ENCODE peak calls at places on chromosomes 16 and 17, in four cellular contexts. U is uterus, H is A549, R is H1. I is an unnamed sample.

GRCh38 chr17:78421534-78422266 is 43.3 kb downstream of the PGS1 start:
- DNase-seq in U (peak; percentile 68), H (peak; percentile 91), R (peak; percentile 65), I (peak; percentile 60)

GRCh38 chr17:21272881-21273839 is 11.4 kb upstream of the MAP2K3 start:
- DNase-seq in U (no peak), H (no peak), R (no peak), I (no peak)

GRCh38 chr17:9239260-9239820 is 218.0 kb downstream of the NTN1 start:
- DNase-seq in U (no peak), H (no peak), R (no peak), I (no peak)

GRCh38 chr16:27154573-27155521 is 48.5 kb upstream of the KDM8 start:
- DNase-seq in U (peak; percentile 32), H (peak; percentile 31), R (peak; percentile 41), I (no peak)

GRCh38 chr17:63774141-63774981 is at the start of gene DDX42:
- DNase-seq in U (peak; percentile 39), H (peak; percentile 77), R (no peak), I (peak; percentile 83)

GRCh38 chr17:80195671-80196529 is 24.2 kb downstream of the SGSH start:
- DNase-seq in U (no peak), H (no peak), R (no peak), I (no peak)

GRCh38 chr17:13575466-13575865 is 26.3 kb downstream of the HS3ST3A1 start:
- DNase-seq in U (no peak), H (no peak), R (no peak), I (no peak)

GRCh38 chr16:80739523-80739922 is 64.9 kb downstream of the CDYL2 start:
- DNase-seq in U (no peak), H (no peak), R (no peak), I (no peak)

GRCh38 chr16:69616082-69616481 is 50.3 kb downstream of the NFAT5 start:
- DNase-seq in U (no peak), H (no peak), R (no peak), I (no peak)

GRCh38 chr17:2405247-2405926 is 4.5 kb upstream of the MNT start:
- DNase-seq in U (no peak), H (peak; percentile 67), R (no peak), I (no peak)

GRCh38 chr16:69294051-69294450 is 17.1 kb upstream of the VPS4A start:
- DNase-seq in U (no peak), H (no peak), R (no peak), I (no peak)

GRCh38 chr17:8079291-8080207 is 8.0 kb downstream of the ALOX12B start:
- DNase-seq in U (peak; percentile 61), H (peak; percentile 90), R (peak; percentile 74), I (peak; percentile 65)

GRCh38 chr17:41307647-41308046 is 1.5 kb downstream of the KRTAP16-1 start:
- DNase-seq in U (no peak), H (no peak), R (no peak), I (no peak)

GRCh38 chr16:30784215-30784614 is 2.8 kb downstream of the ZNF629 start:
- DNase-seq in U (no peak), H (no peak), R (no peak), I (no peak)

GRCh38 chr17:57445051-57445450 is 188.7 kb downstream of the MSI2 start:
- DNase-seq in U (no peak), H (peak; percentile 81), R (no peak), I (peak; percentile 52)

GRCh38 chr17:58516644-58517377 is 2.4 kb upstream of the MTMR4 start:
- DNase-seq in U (no peak), H (no peak), R (no peak), I (no peak)

GRCh38 chr17:20010099-20010863 is 1.1 kb downstream of the SPECC1 start:
- DNase-seq in U (peak; percentile 62), H (peak; percentile 90), R (no peak), I (no peak)

GRCh38 chr16:58258326-58258725 is 36.5 kb downstream of the PRSS54 start:
- DNase-seq in U (no peak), H (no peak), R (no peak), I (no peak)

GRCh38 chr17:20008242-20009051 is 712 bp upstream of the SPECC1 start:
- DNase-seq in U (peak; percentile 27), H (peak; percentile 68), R (no peak), I (no peak)

GRCh38 chr16:55052335-55053070 is 121.8 kb downstream of the IRX5 start:
- DNase-seq in U (no peak), H (no peak), R (no peak), I (no peak)

GRCh38 chr17:17208013-17208412 is 1.9 kb upstream of the PLD6 start:
- DNase-seq in U (no peak), H (no peak), R (no peak), I (no peak)

GRCh38 chr16:27476240-27476639 is 73.5 kb downstream of the GTF3C1 start:
- DNase-seq in U (no peak), H (no peak), R (no peak), I (no peak)

GRCh38 chr17:13024526-13025263 is 6.9 kb upstream of the ELAC2 start:
- DNase-seq in U (peak; percentile 41), H (peak; percentile 75), R (peak; percentile 49), I (no peak)

GRCh38 chr17:14699569-14700190 is 398.8 kb downstream of the HS3ST3B1 start:
- DNase-seq in U (no peak), H (peak; percentile 74), R (no peak), I (no peak)

GRCh38 chr16:72189865-72190371 is 18.0 kb upstream of the PMFBP1 start:
- DNase-seq in U (no peak), H (peak; percentile 6), R (no peak), I (no peak)

GRCh38 chr16:86662195-86662594 is 83.8 kb downstream of the FOXL1 start:
- DNase-seq in U (no peak), H (no peak), R (no peak), I (no peak)

GRCh38 chr16:59121411-59121810 is 387.3 kb upstream of the GOT2 start:
- DNase-seq in U (no peak), H (no peak), R (no peak), I (no peak)

GRCh38 chr16:87621976-87622713 is 19.8 kb downstream of the JPH3 start:
- DNase-seq in U (no peak), H (no peak), R (no peak), I (no peak)

GRCh38 chr17:8075574-8076342 is 11.8 kb downstream of the ALOX12B start:
- DNase-seq in U (no peak), H (no peak), R (no peak), I (no peak)

GRCh38 chr17:79994602-79995001 is 41.1 kb downstream of the TBC1D16 start:
- DNase-seq in U (no peak), H (no peak), R (no peak), I (no peak)

GRCh38 chr17:30905742-30906100 is 317 bp downstream of the TEFM start:
- DNase-seq in U (no peak), H (no peak), R (no peak), I (no peak)

GRCh38 chr17:72943826-72944689 is 148.4 kb downstream of the SLC39A11 start:
- DNase-seq in U (no peak), H (peak; percentile 26), R (no peak), I (no peak)

GRCh38 chr17:77473615-77474226 is 333.0 kb downstream of the SEC14L1 start:
- DNase-seq in U (no peak), H (no peak), R (no peak), I (no peak)

GRCh38 chr17:39229274-39229913 is 3.6 kb upstream of the STAC2 start:
- DNase-seq in U (no peak), H (no peak), R (no peak), I (no peak)

GRCh38 chr16:4536391-4537106 is 2.0 kb downstream of the CDIP1 start:
- DNase-seq in U (no peak), H (no peak), R (no peak), I (no peak)
- H3K4me3 ChIP-seq in U (no peak overlapping the region), H (no peak overlapping the region), R (peak overlapping the region; percentile 87), I (no peak overlapping the region)

DNA sequence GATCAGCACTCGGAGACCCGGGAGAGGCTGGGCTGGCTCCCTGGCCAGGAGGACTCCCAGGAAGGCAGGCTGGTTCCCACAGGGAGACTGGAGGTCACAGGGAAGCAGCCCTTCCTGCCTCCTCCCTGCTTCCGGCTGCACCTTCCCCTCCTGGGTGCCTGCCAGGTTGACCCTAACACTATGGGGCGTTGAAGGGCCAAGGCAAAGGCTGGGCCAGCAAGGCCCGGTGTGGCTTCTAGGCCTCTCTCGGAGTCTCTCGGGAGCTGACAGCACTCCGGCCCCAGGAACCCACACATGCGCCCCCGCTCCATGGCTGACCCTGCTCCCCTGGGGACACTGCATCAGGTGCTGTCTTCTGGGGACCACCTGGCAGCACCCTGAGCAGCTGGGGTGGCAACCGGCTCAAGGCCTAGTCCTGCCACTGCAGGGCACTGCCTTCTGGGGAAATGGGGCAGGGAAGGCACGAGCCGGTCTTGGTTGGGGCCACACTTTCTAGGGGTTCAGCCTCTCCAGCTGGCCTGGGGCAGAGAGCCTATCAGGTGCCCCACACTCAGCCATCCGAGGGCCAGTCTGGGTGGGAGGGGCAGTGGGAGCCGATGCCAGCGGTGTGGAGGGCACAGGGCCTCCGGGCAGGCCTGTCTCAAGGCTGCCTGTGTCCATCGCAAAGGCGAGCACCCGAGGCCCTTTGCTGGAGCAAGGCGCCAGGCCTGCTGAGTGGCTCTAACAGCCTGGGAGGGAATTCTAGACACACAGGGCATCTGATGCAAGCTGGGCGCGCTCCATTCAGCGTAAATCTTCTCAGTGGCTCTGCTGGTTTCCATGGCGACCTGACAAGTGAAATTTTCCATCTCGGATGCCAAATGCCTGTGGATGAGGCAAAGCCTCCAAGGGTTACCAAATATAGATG is 5.6 kb upstream of the MTSS2 start:
- DNase-seq in U (peak; percentile 97), H (peak; percentile 67), R (no peak), I (no peak)
- TF ChIP-seq POLR2A in U (peak; percentile 41), H (no peak), R (no peak), I (no peak)

DNA sequence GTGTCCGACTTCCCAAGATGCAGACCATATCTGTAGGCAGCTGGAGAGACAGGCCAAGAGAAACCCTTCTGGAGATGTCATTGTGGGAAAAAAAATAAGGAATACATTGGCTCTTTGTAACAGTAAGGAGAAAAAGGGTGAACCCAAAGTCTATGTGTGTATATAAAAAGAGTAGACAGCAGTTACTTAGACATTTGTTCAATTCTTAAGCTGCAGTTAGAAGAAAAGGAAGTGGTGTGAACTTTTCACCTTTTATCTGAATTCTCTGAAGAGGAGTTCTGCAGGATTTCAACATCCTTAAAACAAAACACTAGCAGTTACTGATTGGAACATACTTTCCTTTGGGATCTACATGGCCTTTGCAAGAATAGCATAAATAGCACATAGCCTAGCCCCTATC is 21.7 kb downstream of the FAM117A start:
- DNase-seq in U (no peak), H (no peak), R (no peak), I (no peak)
- H3K4me1 ChIP-seq in U (peaks cover 13% of the 10 kb centered on the region), H (no peaks in the 10 kb centered on the region), R (no peaks in the 10 kb centered on the region), I (no peaks in the 10 kb centered on the region)

GRCh38 chr17:33377837-33378236 is 84.7 kb upstream of the ASIC2 start:
- DNase-seq in U (no peak), H (no peak), R (no peak), I (no peak)
- H3K4me3 ChIP-seq in U (no peak overlapping the region), H (no peak overlapping the region), R (no peak overlapping the region), I (no peak overlapping the region)

DNA sequence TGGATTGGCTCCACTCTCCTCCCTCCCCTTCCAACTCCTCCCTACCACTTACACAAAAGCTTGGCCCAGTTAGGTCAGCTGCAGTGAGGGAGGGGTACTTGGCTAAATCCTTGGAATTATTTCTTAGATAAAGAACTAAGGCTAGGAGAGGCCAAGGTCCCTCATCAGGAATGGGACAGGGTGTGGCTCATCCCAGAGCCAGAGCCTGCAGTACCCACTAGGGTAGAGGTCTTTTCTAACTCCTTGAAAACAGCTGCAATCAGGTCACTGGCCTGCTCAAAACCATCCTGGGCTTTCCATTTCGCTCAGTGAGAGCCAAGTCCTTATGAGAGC is 1.9 kb upstream of the SLC46A1 start:
- DNase-seq in U (no peak), H (no peak), R (no peak), I (no peak)
- TF ChIP-seq POLR2A in U (no peak), H (no peak), R (no peak), I (no peak)